ENCODE peak calls at places on chromosomes 4 and X, in eight cellular contexts. One of them, this sample, is unnamed.
A peak's percentile ranks its signal among the peaks of the same experiment; 100 is the strongest.

GRCh38 chrX:22033818-22034217 is 1.7 kb downstream of the PHEX start:
- DNase-seq in pancreas: no peak
- DNase-seq in uterus: no peak
- DNase-seq in psoas muscle: no peak
- DNase-seq in upper lobe of right lung: no peak
- DNase-seq in Peyer's patch: no peak
- DNase-seq in fibroblast of lung: no peak
- DNase-seq in gastrocnemius medialis: no peak
- DNase-seq in this sample: no peak

GRCh38 chr4:158796370-158797140 is 27.7 kb downstream of the FNIP2 start:
- DNase-seq in upper lobe of right lung: peak; percentile 73
- DNase-seq in psoas muscle: no peak
- DNase-seq in fibroblast of lung: peak; percentile 55
- DNase-seq in pancreas: no peak
- DNase-seq in uterus: no peak
- DNase-seq in gastrocnemius medialis: peak; percentile 31
- DNase-seq in Peyer's patch: no peak
- DNase-seq in this sample: no peak

GRCh38 chrX:44092778-44093177 is 119.6 kb upstream of the NDP start:
- DNase-seq in pancreas: no peak
- DNase-seq in psoas muscle: no peak
- DNase-seq in uterus: no peak
- DNase-seq in gastrocnemius medialis: no peak
- DNase-seq in fibroblast of lung: no peak
- DNase-seq in upper lobe of right lung: no peak
- DNase-seq in Peyer's patch: no peak
- DNase-seq in this sample: no peak

GRCh38 chrX:153609917-153610833 is 11.2 kb upstream of the CCNQ start:
- DNase-seq in gastrocnemius medialis: peak; percentile 47
- DNase-seq in Peyer's patch: peak; percentile 74
- DNase-seq in fibroblast of lung: peak; percentile 59
- DNase-seq in upper lobe of right lung: peak; percentile 86
- DNase-seq in uterus: peak; percentile 70
- DNase-seq in pancreas: peak; percentile 50
- DNase-seq in psoas muscle: peak; percentile 87
- DNase-seq in this sample: peak; percentile 77

GRCh38 chr4:7938513-7939376 is 916 bp downstream of the AFAP1 start:
- DNase-seq in psoas muscle: no peak
- DNase-seq in pancreas: peak; percentile 21
- DNase-seq in Peyer's patch: no peak
- DNase-seq in upper lobe of right lung: no peak
- DNase-seq in uterus: no peak
- DNase-seq in fibroblast of lung: no peak
- DNase-seq in gastrocnemius medialis: no peak
- DNase-seq in this sample: peak; percentile 37

GRCh38 chr4:186132577-186133277 is 28.2 kb downstream of the FAM149A start:
- DNase-seq in psoas muscle: no peak
- DNase-seq in upper lobe of right lung: no peak
- DNase-seq in pancreas: no peak
- DNase-seq in fibroblast of lung: peak; percentile 70
- DNase-seq in Peyer's patch: no peak
- DNase-seq in gastrocnemius medialis: no peak
- DNase-seq in uterus: no peak
- DNase-seq in this sample: no peak

GRCh38 chr4:15714616-15715015 is 11.8 kb downstream of the BST1 start:
- DNase-seq in pancreas: no peak
- DNase-seq in fibroblast of lung: peak; percentile 80
- DNase-seq in gastrocnemius medialis: no peak
- DNase-seq in psoas muscle: no peak
- DNase-seq in Peyer's patch: no peak
- DNase-seq in upper lobe of right lung: no peak
- DNase-seq in uterus: no peak
- DNase-seq in this sample: peak; percentile 42

GRCh38 chrX:42615161-42615563 is 162.8 kb downstream of the PPP1R2C start:
- DNase-seq in pancreas: no peak
- DNase-seq in fibroblast of lung: no peak
- DNase-seq in psoas muscle: no peak
- DNase-seq in upper lobe of right lung: no peak
- DNase-seq in uterus: no peak
- DNase-seq in gastrocnemius medialis: no peak
- DNase-seq in Peyer's patch: no peak
- DNase-seq in this sample: no peak

GRCh38 chrX:136598631-136599030 is 49.3 kb upstream of the CD40LG start:
- DNase-seq in fibroblast of lung: no peak
- DNase-seq in uterus: no peak
- DNase-seq in pancreas: no peak
- DNase-seq in psoas muscle: no peak
- DNase-seq in upper lobe of right lung: no peak
- DNase-seq in Peyer's patch: no peak
- DNase-seq in gastrocnemius medialis: no peak
- DNase-seq in this sample: no peak

GRCh38 chr4:165974647-165975335 is 101.8 kb downstream of the TLL1 start:
- DNase-seq in upper lobe of right lung: no peak
- DNase-seq in psoas muscle: no peak
- DNase-seq in uterus: no peak
- DNase-seq in pancreas: no peak
- DNase-seq in Peyer's patch: no peak
- DNase-seq in fibroblast of lung: peak; percentile 74
- DNase-seq in gastrocnemius medialis: no peak
- DNase-seq in this sample: no peak

GRCh38 chr4:128347175-128347868 is 59.7 kb upstream of the PGRMC2 start:
- DNase-seq in upper lobe of right lung: no peak
- DNase-seq in gastrocnemius medialis: peak; percentile 43
- DNase-seq in uterus: no peak
- DNase-seq in fibroblast of lung: peak; percentile 33
- DNase-seq in psoas muscle: no peak
- DNase-seq in pancreas: peak; percentile 60
- DNase-seq in Peyer's patch: no peak
- DNase-seq in this sample: no peak

GRCh38 chrX:66028936-66029335 is 10.9 kb downstream of the VSIG4 start:
- DNase-seq in Peyer's patch: no peak
- DNase-seq in pancreas: no peak
- DNase-seq in uterus: no peak
- DNase-seq in psoas muscle: no peak
- DNase-seq in fibroblast of lung: no peak
- DNase-seq in gastrocnemius medialis: no peak
- DNase-seq in upper lobe of right lung: no peak
- DNase-seq in this sample: no peak

GRCh38 chrX:66035667-66036066 is 4.2 kb downstream of the VSIG4 start:
- DNase-seq in upper lobe of right lung: no peak
- DNase-seq in uterus: no peak
- DNase-seq in Peyer's patch: no peak
- DNase-seq in fibroblast of lung: no peak
- DNase-seq in psoas muscle: no peak
- DNase-seq in gastrocnemius medialis: no peak
- DNase-seq in pancreas: no peak
- DNase-seq in this sample: no peak

GRCh38 chrX:66030505-66031317 is 9.2 kb downstream of the VSIG4 start:
- DNase-seq in pancreas: no peak
- DNase-seq in uterus: no peak
- DNase-seq in Peyer's patch: no peak
- DNase-seq in psoas muscle: no peak
- DNase-seq in gastrocnemius medialis: no peak
- DNase-seq in fibroblast of lung: no peak
- DNase-seq in upper lobe of right lung: no peak
- DNase-seq in this sample: no peak
- TF ChIP-seq CTCF in pancreas: peak; percentile 44
- TF ChIP-seq CTCF in uterus: no peak
- TF ChIP-seq CTCF in Peyer's patch: peak; percentile 38
- TF ChIP-seq CTCF in psoas muscle: peak; percentile 32
- TF ChIP-seq CTCF in gastrocnemius medialis: no peak
- TF ChIP-seq CTCF in fibroblast of lung: peak; percentile 34
- TF ChIP-seq CTCF in upper lobe of right lung: peak; percentile 51
- TF ChIP-seq CTCF in this sample: no peak

DNA sequence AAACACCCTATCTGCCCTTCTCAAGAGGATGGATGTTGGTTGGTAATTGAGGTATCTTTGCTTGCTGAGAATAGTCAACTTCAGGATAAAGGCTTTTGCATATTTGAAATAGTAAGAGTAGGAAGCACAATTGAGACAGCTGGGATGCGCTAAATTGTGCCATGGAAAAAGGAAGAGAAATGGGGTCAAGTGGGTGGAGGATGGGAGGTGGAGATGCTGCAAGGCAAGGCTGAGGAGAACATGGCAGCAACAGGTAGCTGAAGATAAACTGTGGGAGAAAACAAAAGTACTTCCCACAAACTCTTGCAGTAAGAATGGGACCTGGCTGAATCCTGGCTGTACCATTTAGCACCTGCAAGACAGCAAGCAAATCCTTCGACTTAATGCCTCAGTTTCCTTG is 13.9 kb upstream of the CDS1 start:
- DNase-seq in pancreas: no peak
- DNase-seq in uterus: no peak
- DNase-seq in Peyer's patch: no peak
- DNase-seq in gastrocnemius medialis: no peak
- DNase-seq in upper lobe of right lung: no peak
- DNase-seq in fibroblast of lung: no peak
- DNase-seq in psoas muscle: no peak
- DNase-seq in this sample: no peak
- H3K27me3 ChIP-seq in pancreas: no peaks in the 10 kb centered on the region
- H3K27me3 ChIP-seq in uterus: no peaks in the 10 kb centered on the region
- H3K27me3 ChIP-seq in Peyer's patch: no peaks in the 10 kb centered on the region
- H3K27me3 ChIP-seq in gastrocnemius medialis: no peaks in the 10 kb centered on the region
- H3K27me3 ChIP-seq in upper lobe of right lung: no peaks in the 10 kb centered on the region
- H3K27me3 ChIP-seq in fibroblast of lung: no peaks in the 10 kb centered on the region
- H3K27me3 ChIP-seq in psoas muscle: no peaks in the 10 kb centered on the region
- H3K27me3 ChIP-seq in this sample: peaks cover 13% of the 10 kb centered on the region

DNA sequence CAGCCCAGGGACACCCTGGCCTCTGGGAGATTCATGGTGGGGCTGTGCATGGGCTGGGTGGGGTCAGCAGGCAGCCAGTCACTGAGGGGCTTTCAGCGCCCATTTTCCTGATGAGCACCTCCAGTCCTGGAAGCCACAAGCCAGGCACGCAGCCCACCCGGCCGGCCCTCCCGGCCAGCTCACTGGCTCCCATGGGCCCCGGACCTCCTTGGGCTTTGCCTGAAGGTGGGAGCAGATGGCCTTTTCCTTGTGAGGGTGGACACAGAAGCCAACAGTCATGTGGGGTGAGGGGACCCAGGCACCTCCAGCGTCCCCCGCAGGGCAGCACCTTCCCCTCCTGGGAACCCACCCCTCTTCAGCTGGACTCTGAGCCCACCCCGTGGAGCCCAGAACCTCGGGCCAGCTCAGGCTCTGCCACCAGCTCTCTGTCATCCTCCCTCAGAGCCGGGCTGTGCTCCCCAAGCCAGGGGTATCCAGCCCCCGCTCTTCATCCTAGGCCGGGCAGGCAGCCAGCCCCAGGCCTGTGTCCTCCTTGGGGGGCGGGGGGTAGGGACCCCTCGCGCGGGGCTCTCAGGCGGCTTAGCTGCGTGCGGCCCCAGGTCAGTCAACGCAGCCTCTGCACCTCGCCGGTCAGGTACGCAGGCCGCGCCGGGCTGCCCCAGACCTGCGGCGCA is 798 bp upstream of the FGFR3 start:
- DNase-seq in uterus: no peak
- DNase-seq in psoas muscle: no peak
- DNase-seq in upper lobe of right lung: no peak
- DNase-seq in Peyer's patch: no peak
- DNase-seq in gastrocnemius medialis: no peak
- DNase-seq in fibroblast of lung: no peak
- DNase-seq in pancreas: no peak
- DNase-seq in this sample: no peak
- H3K4me3 ChIP-seq in uterus: no peak overlapping the region
- H3K4me3 ChIP-seq in psoas muscle: no peak overlapping the region
- H3K4me3 ChIP-seq in upper lobe of right lung: peak overlapping the region; percentile 23
- H3K4me3 ChIP-seq in Peyer's patch: peak overlapping the region; percentile 32
- H3K4me3 ChIP-seq in gastrocnemius medialis: no peak overlapping the region
- H3K4me3 ChIP-seq in fibroblast of lung: no peak overlapping the region
- H3K4me3 ChIP-seq in pancreas: no peak overlapping the region
- H3K4me3 ChIP-seq in this sample: no peak overlapping the region

GRCh38 chr4:100063355-100063754 is 113.3 kb upstream of the H2AZ1 start:
- DNase-seq in Peyer's patch: no peak
- DNase-seq in gastrocnemius medialis: no peak
- DNase-seq in uterus: no peak
- DNase-seq in psoas muscle: no peak
- DNase-seq in pancreas: no peak
- DNase-seq in upper lobe of right lung: no peak
- DNase-seq in fibroblast of lung: no peak
- DNase-seq in this sample: no peak
- TF ChIP-seq CTCF in Peyer's patch: no peak
- TF ChIP-seq CTCF in gastrocnemius medialis: no peak
- TF ChIP-seq CTCF in uterus: no peak
- TF ChIP-seq CTCF in psoas muscle: no peak
- TF ChIP-seq CTCF in pancreas: no peak
- TF ChIP-seq CTCF in upper lobe of right lung: no peak
- TF ChIP-seq CTCF in fibroblast of lung: no peak
- TF ChIP-seq CTCF in this sample: no peak

GRCh38 chrX:110215411-110215810 is 102.5 kb downstream of the AMMECR1 start:
- DNase-seq in pancreas: no peak
- DNase-seq in psoas muscle: no peak
- DNase-seq in uterus: no peak
- DNase-seq in fibroblast of lung: no peak
- DNase-seq in Peyer's patch: no peak
- DNase-seq in upper lobe of right lung: no peak
- DNase-seq in gastrocnemius medialis: no peak
- DNase-seq in this sample: no peak
- H3K27me3 ChIP-seq in pancreas: no peaks in the 10 kb centered on the region
- H3K27me3 ChIP-seq in psoas muscle: peaks cover 5% of the 10 kb centered on the region
- H3K27me3 ChIP-seq in uterus: no peaks in the 10 kb centered on the region
- H3K27me3 ChIP-seq in fibroblast of lung: no peaks in the 10 kb centered on the region
- H3K27me3 ChIP-seq in Peyer's patch: no peaks in the 10 kb centered on the region
- H3K27me3 ChIP-seq in upper lobe of right lung: no peaks in the 10 kb centered on the region
- H3K27me3 ChIP-seq in gastrocnemius medialis: no peaks in the 10 kb centered on the region
- H3K27me3 ChIP-seq in this sample: no peaks in the 10 kb centered on the region

DNA sequence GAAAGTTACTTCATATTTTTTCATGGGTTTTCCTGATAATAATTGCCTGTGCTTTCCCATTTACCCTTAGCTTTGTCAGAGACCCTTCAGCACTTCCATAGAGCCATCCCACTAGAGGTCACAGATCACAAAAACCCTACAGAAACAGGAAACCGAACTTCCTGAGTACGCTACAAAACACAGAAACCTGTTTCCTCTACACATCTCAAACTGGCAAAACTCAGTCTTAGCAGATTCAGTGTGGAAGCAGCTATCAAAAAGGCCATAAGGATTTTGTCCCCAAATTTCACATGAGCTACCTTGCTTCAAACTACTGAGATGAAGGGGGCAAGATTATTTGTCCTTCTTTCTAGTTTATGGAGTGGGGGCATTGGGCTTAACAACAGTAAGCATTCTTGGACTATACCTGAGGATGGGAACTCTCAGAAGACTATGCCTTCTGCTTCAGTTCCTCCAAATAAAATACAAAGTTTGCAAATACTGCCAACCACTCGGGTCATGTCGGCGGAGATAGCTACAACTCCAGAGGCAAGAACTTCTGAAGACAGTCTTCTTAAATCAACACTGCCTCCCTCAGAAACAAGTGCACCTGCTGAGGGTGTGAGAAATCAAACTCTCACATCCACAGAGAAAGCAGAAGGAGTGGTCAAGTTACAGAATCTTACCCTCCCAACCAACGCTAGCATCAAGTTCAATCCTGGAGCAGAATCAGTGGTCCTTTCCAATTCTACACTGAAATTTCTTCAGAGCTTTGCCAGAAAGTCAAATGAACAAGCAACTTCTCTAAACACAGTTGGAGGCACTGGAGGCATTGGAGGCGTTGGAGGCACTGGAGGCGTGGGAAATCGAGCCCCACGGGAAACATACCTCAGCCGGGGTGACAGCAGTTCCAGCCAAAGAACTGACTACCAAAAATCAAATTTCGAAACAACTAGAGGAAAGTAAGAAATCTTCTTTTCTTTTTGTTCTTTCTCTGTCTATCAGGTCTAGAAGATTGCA is at the start of gene MMRN1:
- DNase-seq in uterus: no peak
- DNase-seq in fibroblast of lung: no peak
- DNase-seq in pancreas: no peak
- DNase-seq in Peyer's patch: no peak
- DNase-seq in psoas muscle: no peak
- DNase-seq in upper lobe of right lung: no peak
- DNase-seq in gastrocnemius medialis: no peak
- DNase-seq in this sample: no peak
- H3K4me3 ChIP-seq in uterus: no peak within 1 kb of the TSS
- H3K4me3 ChIP-seq in fibroblast of lung: no peak within 1 kb of the TSS
- H3K4me3 ChIP-seq in pancreas: no peak within 1 kb of the TSS
- H3K4me3 ChIP-seq in Peyer's patch: peak within 1 kb of the TSS; percentile 10
- H3K4me3 ChIP-seq in psoas muscle: no peak within 1 kb of the TSS
- H3K4me3 ChIP-seq in upper lobe of right lung: peak within 1 kb of the TSS; percentile 6
- H3K4me3 ChIP-seq in gastrocnemius medialis: no peak within 1 kb of the TSS
- H3K4me3 ChIP-seq in this sample: no peak within 1 kb of the TSS